ENCODE peak calls at places on chromosomes 7 and 10, in five cellular contexts. J, M, R, O and L are unnamed samples.

GRCh38 chr7:142626420-142627035 is 122.7 kb upstream of the PRSS1 start:
- DNase-seq in M (peak; percentile 80), O (peak; percentile 37), J (no peak), R (peak; percentile 44), L (peak; percentile 89)

GRCh38 chr10:101003639-101004206 is 4.1 kb downstream of the LZTS2 start:
- DNase-seq in R (no peak), O (no peak), M (no peak), J (no peak), L (no peak)

GRCh38 chr7:74199551-74200355 is 10.1 kb upstream of the LAT2 start:
- DNase-seq in M (no peak), O (no peak), J (no peak), R (no peak), L (peak; percentile 62)

GRCh38 chr7:157153260-157153659 is 14.5 kb downstream of the UBE3C start:
- DNase-seq in J (no peak), R (no peak), M (no peak), O (no peak), L (no peak)

GRCh38 chr10:5442056-5442989 is 30.0 kb downstream of the NET1 start:
- DNase-seq in M (peak; percentile 54), J (no peak), O (peak; percentile 69), R (peak; percentile 67), L (no peak)

GRCh38 chr7:7869036-7869435 is 99.6 kb upstream of the GLCCI1 start:
- DNase-seq in R (no peak), M (no peak), J (no peak), O (no peak), L (no peak)

GRCh38 chr10:17512341-17513001 is 58.1 kb upstream of the ST8SIA6 start:
- DNase-seq in R (peak; percentile 96), M (no peak), O (peak; percentile 95), J (no peak), L (no peak)

GRCh38 chr7:2947381-2947780 is 96.3 kb downstream of the CARD11 start:
- DNase-seq in J (peak; percentile 38), M (no peak), R (no peak), O (no peak), L (no peak)

GRCh38 chr7:50497068-50497642 is 47.0 kb upstream of the FIGNL1 start:
- DNase-seq in R (peak; percentile 86), O (peak; percentile 87), M (no peak), J (no peak), L (peak; percentile 28)

GRCh38 chr10:123972481-123973401 is 81.1 kb upstream of the CPXM2 start:
- DNase-seq in O (no peak), M (peak; percentile 80), R (no peak), J (no peak), L (no peak)

GRCh38 chr7:36021367-36021766 is 131.7 kb upstream of the EEPD1 start:
- DNase-seq in M (peak; percentile 49), R (peak; percentile 48), J (no peak), O (no peak), L (no peak)

GRCh38 chr10:79335094-79335469 is 12.2 kb upstream of the PPIF start:
- DNase-seq in J (no peak), R (no peak), M (no peak), O (no peak), L (no peak)

GRCh38 chr7:44143606-44144250 is 2.6 kb upstream of the MYL7 start:
- DNase-seq in O (no peak), J (peak; percentile 51), R (no peak), M (no peak), L (no peak)

DNA sequence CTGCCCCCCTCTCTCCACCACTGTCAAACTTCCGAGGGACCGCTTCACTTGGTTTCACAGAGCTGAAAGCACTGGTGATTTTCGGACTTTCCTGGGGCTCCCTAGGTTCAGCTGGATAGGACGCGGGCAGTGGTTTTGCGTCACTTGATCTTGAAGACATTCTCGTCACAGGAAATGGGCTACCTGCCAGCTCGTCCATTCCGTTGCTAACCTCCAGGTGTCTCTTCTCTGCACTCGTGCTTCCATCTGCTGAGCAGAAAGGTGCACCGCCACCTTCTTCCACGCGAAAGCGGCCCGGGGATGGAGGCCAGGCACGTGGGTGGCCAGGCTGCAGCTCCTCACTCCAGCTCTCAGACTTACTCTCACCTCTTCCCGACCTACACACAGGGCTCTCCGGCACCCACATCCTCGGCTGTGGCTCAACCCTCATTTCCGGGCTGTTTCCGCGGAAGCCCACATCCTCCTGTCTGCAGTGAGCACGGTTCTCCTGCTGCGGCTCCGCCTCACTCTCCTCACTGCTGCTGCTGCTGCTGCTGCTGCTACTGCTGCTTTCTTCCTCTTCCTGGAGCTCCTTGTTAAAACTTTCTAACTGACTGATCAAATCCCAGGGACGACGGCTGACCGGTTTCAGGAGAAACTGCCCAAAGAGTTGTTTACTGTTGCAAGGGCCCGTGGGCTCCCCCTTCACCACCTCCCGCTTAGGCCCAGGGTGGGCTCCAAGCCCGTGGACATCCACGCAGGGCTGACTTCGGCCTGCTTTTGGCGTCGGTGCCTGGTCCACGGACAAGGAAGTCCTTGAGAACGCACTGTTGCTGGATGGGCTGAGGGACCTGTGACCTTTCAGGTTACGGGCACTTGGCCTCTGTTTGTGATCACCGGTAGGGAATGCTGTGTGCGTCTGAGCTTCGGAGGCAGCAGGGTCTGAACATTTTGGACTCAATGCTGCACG is 32.1 kb downstream of the JCAD start:
- DNase-seq in O (no peak), M (no peak), J (no peak), R (no peak), L (peak; percentile 12)
- H3K4me3 ChIP-seq in O (no peak overlapping the region), M (no peak overlapping the region), J (no peak overlapping the region), R (no peak overlapping the region), L (no peak overlapping the region)

GRCh38 chr10:29634764-29635625 is at the start of gene SVIL:
- DNase-seq in R (peak; percentile 71), M (peak; percentile 32), O (peak; percentile 76), J (peak; percentile 93), L (peak; percentile 97)

GRCh38 chr10:29637537-29637936 is 2.8 kb upstream of the SVIL start:
- DNase-seq in R (no peak), M (no peak), O (no peak), J (no peak), L (no peak)

GRCh38 chr10:29636178-29636577 is 1.4 kb upstream of the SVIL start:
- DNase-seq in R (peak; percentile 83), M (no peak), O (peak; percentile 85), J (no peak), L (no peak)

GRCh38 chr10:29634105-29634504 is 666 bp downstream of the SVIL start:
- DNase-seq in R (no peak), O (no peak), J (no peak), M (no peak), L (peak; percentile 37)

GRCh38 chr10:29635711-29636144 is 957 bp upstream of the SVIL start:
- DNase-seq in M (peak; percentile 69), J (no peak), R (peak; percentile 71), O (peak; percentile 65), L (peak; percentile 79)
- H3K4me3 ChIP-seq in M (peak overlapping the region; percentile 2), J (no peak overlapping the region), R (peak overlapping the region; percentile 95), O (no peak overlapping the region), L (peak overlapping the region; percentile 68)

GRCh38 chr10:70602665-70603438 is at the start of gene PRF1:
- DNase-seq in O (no peak), J (no peak), M (no peak), R (no peak), L (no peak)
- H3K4me3 ChIP-seq in O (no peak within 1 kb of the TSS), J (no peak within 1 kb of the TSS), M (no peak within 1 kb of the TSS), R (no peak within 1 kb of the TSS), L (no peak within 1 kb of the TSS)

GRCh38 chr10:97456686-97457065 is 10.7 kb downstream of the ZDHHC16 start:
- DNase-seq in O (no peak), J (no peak), R (no peak), M (no peak), L (no peak)

GRCh38 chr10:97451605-97452004 is 5.6 kb downstream of the ZDHHC16 start:
- DNase-seq in R (no peak), J (no peak), M (no peak), O (no peak), L (no peak)

GRCh38 chr10:97452352-97452751 is 6.4 kb downstream of the ZDHHC16 start:
- DNase-seq in O (no peak), R (no peak), M (no peak), J (no peak), L (no peak)

GRCh38 chr10:97456034-97456685 is 10.2 kb downstream of the ZDHHC16 start:
- DNase-seq in R (no peak), M (no peak), O (no peak), J (no peak), L (no peak)

GRCh38 chr10:97454330-97455036 is 8.5 kb downstream of the ZDHHC16 start:
- DNase-seq in O (peak; percentile 75), M (no peak), R (peak; percentile 66), J (no peak), L (peak; percentile 41)
- H3K4me3 ChIP-seq in O (no peak overlapping the region), M (no peak overlapping the region), R (no peak overlapping the region), J (no peak overlapping the region), L (no peak overlapping the region)

GRCh38 chr7:27088002-27088931 is 7.5 kb downstream of the HOXA1 start:
- DNase-seq in M (no peak), J (no peak), O (no peak), R (no peak), L (no peak)
- H3K4me3 ChIP-seq in M (no peak overlapping the region), J (no peak overlapping the region), O (no peak overlapping the region), R (no peak overlapping the region), L (no peak overlapping the region)